ENCODE peak calls at places on chromosome 10, in ten cellular contexts. One of them, this sample, is unnamed. For H3K4me1 and H3K27me3, the result is how much of the 10 kb centered on the place peaks cover.

GRCh38 chr10:79155301-79156081 is 86.7 kb downstream of the ZMIZ1 start:
- DNase-seq in breast epithelium: no peak
- DNase-seq in neural progenitor cell: no peak
- DNase-seq in GM23248: peak
- DNase-seq in fibroblast of lung: peak
- DNase-seq in heart left ventricle: no peak
- DNase-seq in tibial artery: peak
- DNase-seq in left lung: no peak
- DNase-seq in mesendoderm: peak
- DNase-seq in HCT116: no peak
- DNase-seq in this sample: peak

GRCh38 chr10:75035975-75036708 is 75.3 kb upstream of the SAMD8 start:
- DNase-seq in GM23248: peak
- DNase-seq in fibroblast of lung: peak
- DNase-seq in neural progenitor cell: no peak
- DNase-seq in left lung: no peak
- DNase-seq in mesendoderm: no peak
- DNase-seq in tibial artery: no peak
- DNase-seq in heart left ventricle: no peak
- DNase-seq in breast epithelium: no peak
- DNase-seq in HCT116: no peak
- DNase-seq in this sample: no peak

GRCh38 chr10:101032637-101033201 is 1.7 kb downstream of the SFXN3 start:
- DNase-seq in HCT116: peak
- DNase-seq in mesendoderm: peak
- DNase-seq in breast epithelium: no peak
- DNase-seq in fibroblast of lung: peak
- DNase-seq in tibial artery: peak
- DNase-seq in left lung: peak
- DNase-seq in GM23248: peak
- DNase-seq in heart left ventricle: peak
- DNase-seq in neural progenitor cell: peak
- DNase-seq in this sample: peak

GRCh38 chr10:113610636-113611601 is 52.9 kb downstream of the NRAP start:
- DNase-seq in neural progenitor cell: peak
- DNase-seq in heart left ventricle: no peak
- DNase-seq in fibroblast of lung: no peak
- DNase-seq in HCT116: no peak
- DNase-seq in mesendoderm: peak
- DNase-seq in left lung: no peak
- DNase-seq in GM23248: no peak
- DNase-seq in breast epithelium: no peak
- DNase-seq in tibial artery: no peak
- DNase-seq in this sample: no peak

GRCh38 chr10:131640045-131640644 is 260.7 kb upstream of the PPP2R2D start:
- DNase-seq in GM23248: no peak
- DNase-seq in heart left ventricle: no peak
- DNase-seq in neural progenitor cell: no peak
- DNase-seq in mesendoderm: no peak
- DNase-seq in fibroblast of lung: no peak
- DNase-seq in HCT116: no peak
- DNase-seq in left lung: no peak
- DNase-seq in tibial artery: no peak
- DNase-seq in breast epithelium: no peak
- DNase-seq in this sample: no peak

GRCh38 chr10:49571419-49571818 is 32.5 kb upstream of the ERCC6 start:
- DNase-seq in tibial artery: no peak
- DNase-seq in breast epithelium: no peak
- DNase-seq in left lung: no peak
- DNase-seq in HCT116: no peak
- DNase-seq in GM23248: peak
- DNase-seq in fibroblast of lung: peak
- DNase-seq in heart left ventricle: no peak
- DNase-seq in neural progenitor cell: no peak
- DNase-seq in mesendoderm: no peak
- DNase-seq in this sample: no peak

GRCh38 chr10:132878730-132879407 is 63.5 kb downstream of the CFAP46 start:
- DNase-seq in neural progenitor cell: no peak
- DNase-seq in tibial artery: no peak
- DNase-seq in fibroblast of lung: no peak
- DNase-seq in breast epithelium: peak
- DNase-seq in mesendoderm: no peak
- DNase-seq in left lung: peak
- DNase-seq in GM23248: no peak
- DNase-seq in HCT116: no peak
- DNase-seq in heart left ventricle: no peak
- DNase-seq in this sample: peak

GRCh38 chr10:66836057-66836456 is 89.8 kb upstream of the LRRTM3 start:
- DNase-seq in heart left ventricle: no peak
- DNase-seq in neural progenitor cell: no peak
- DNase-seq in left lung: no peak
- DNase-seq in fibroblast of lung: peak
- DNase-seq in GM23248: peak
- DNase-seq in HCT116: no peak
- DNase-seq in mesendoderm: peak
- DNase-seq in breast epithelium: no peak
- DNase-seq in tibial artery: no peak
- DNase-seq in this sample: no peak

GRCh38 chr10:46104071-46104585 is 58.1 kb upstream of the MSMB start:
- DNase-seq in breast epithelium: no peak
- DNase-seq in neural progenitor cell: no peak
- DNase-seq in mesendoderm: no peak
- DNase-seq in fibroblast of lung: no peak
- DNase-seq in left lung: no peak
- DNase-seq in tibial artery: no peak
- DNase-seq in heart left ventricle: no peak
- DNase-seq in GM23248: no peak
- DNase-seq in HCT116: no peak
- DNase-seq in this sample: no peak

GRCh38 chr10:13977861-13978843 is 352.6 kb downstream of the FRMD4A start:
- DNase-seq in HCT116: no peak
- DNase-seq in neural progenitor cell: no peak
- DNase-seq in breast epithelium: no peak
- DNase-seq in heart left ventricle: no peak
- DNase-seq in tibial artery: no peak
- DNase-seq in left lung: no peak
- DNase-seq in GM23248: peak
- DNase-seq in mesendoderm: no peak
- DNase-seq in fibroblast of lung: peak
- DNase-seq in this sample: no peak

GRCh38 chr10:124125305-124126116 is 32.1 kb upstream of the CHST15 start:
- DNase-seq in heart left ventricle: no peak
- DNase-seq in breast epithelium: no peak
- DNase-seq in fibroblast of lung: no peak
- DNase-seq in GM23248: peak
- DNase-seq in tibial artery: no peak
- DNase-seq in neural progenitor cell: peak
- DNase-seq in left lung: no peak
- DNase-seq in mesendoderm: peak
- DNase-seq in HCT116: peak
- DNase-seq in this sample: peak

GRCh38 chr10:93672890-93673289 is 29.5 kb downstream of the FRA10AC1 start:
- DNase-seq in left lung: no peak
- DNase-seq in mesendoderm: no peak
- DNase-seq in GM23248: no peak
- DNase-seq in tibial artery: no peak
- DNase-seq in fibroblast of lung: no peak
- DNase-seq in breast epithelium: no peak
- DNase-seq in neural progenitor cell: no peak
- DNase-seq in heart left ventricle: no peak
- DNase-seq in HCT116: no peak
- DNase-seq in this sample: no peak

GRCh38 chr10:78979938-78980337 is 88.8 kb upstream of the ZMIZ1 start:
- DNase-seq in tibial artery: no peak
- DNase-seq in fibroblast of lung: no peak
- DNase-seq in heart left ventricle: no peak
- DNase-seq in neural progenitor cell: no peak
- DNase-seq in breast epithelium: no peak
- DNase-seq in left lung: no peak
- DNase-seq in HCT116: no peak
- DNase-seq in mesendoderm: no peak
- DNase-seq in GM23248: no peak
- DNase-seq in this sample: no peak

DNA sequence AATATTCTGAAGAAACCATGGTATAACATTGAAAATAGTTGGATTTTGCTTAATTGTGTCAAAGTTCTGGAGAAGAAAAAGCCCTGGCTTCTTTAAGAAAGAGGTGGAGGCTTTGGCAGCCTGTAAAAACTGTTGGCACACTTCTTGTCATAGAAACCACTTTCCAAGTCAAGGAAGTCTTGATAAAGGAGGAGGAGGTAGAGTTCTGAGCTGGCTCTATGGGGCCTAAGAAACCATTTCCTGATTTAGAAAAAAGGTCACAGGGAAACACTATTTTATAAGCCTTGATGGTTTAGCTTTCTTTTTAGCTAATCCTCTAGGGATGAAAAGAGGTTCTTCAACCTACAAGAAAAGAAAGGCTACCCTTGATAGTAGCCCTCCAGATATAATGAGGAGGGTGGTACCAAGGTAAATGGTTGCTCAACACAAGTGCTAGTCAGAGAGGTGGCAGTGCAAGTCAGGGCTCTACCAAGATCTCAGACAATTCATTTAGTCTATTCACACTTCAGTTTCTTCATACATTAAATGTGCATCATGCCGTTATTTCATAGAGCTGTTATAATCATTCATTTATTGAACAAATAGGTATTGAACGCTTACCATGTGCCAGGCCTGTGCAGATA is 346.9 kb downstream of the RNLS start:
- DNase-seq in heart left ventricle: no peak
- DNase-seq in fibroblast of lung: no peak
- DNase-seq in breast epithelium: no peak
- DNase-seq in mesendoderm: no peak
- DNase-seq in tibial artery: no peak
- DNase-seq in left lung: no peak
- DNase-seq in HCT116: no peak
- DNase-seq in neural progenitor cell: no peak
- DNase-seq in GM23248: no peak
- DNase-seq in this sample: no peak
- H3K4me1 ChIP-seq in heart left ventricle: half or more
- H3K4me1 ChIP-seq in fibroblast of lung: under half
- H3K4me1 ChIP-seq in breast epithelium: under half
- H3K4me1 ChIP-seq in mesendoderm: under half
- H3K4me1 ChIP-seq in tibial artery: under half
- H3K4me1 ChIP-seq in left lung: under half
- H3K4me1 ChIP-seq in HCT116: under half
- H3K4me1 ChIP-seq in neural progenitor cell: under half
- H3K4me1 ChIP-seq in GM23248: under half
- H3K4me1 ChIP-seq in this sample: under half

GRCh38 chr10:30378607-30379006 is 29.5 kb upstream of the MTPAP start:
- DNase-seq in HCT116: no peak
- DNase-seq in heart left ventricle: no peak
- DNase-seq in breast epithelium: no peak
- DNase-seq in GM23248: no peak
- DNase-seq in tibial artery: no peak
- DNase-seq in mesendoderm: peak
- DNase-seq in left lung: no peak
- DNase-seq in fibroblast of lung: no peak
- DNase-seq in neural progenitor cell: no peak
- DNase-seq in this sample: no peak
- H3K4me3 ChIP-seq in HCT116: no peak
- H3K4me3 ChIP-seq in heart left ventricle: no peak
- H3K4me3 ChIP-seq in breast epithelium: no peak
- H3K4me3 ChIP-seq in GM23248: no peak
- H3K4me3 ChIP-seq in tibial artery: no peak
- H3K4me3 ChIP-seq in mesendoderm: no peak
- H3K4me3 ChIP-seq in left lung: no peak
- H3K4me3 ChIP-seq in fibroblast of lung: no peak
- H3K4me3 ChIP-seq in neural progenitor cell: no peak
- H3K4me3 ChIP-seq in this sample: no peak

GRCh38 chr10:98010939-98011685 is 19.3 kb downstream of the CRTAC1 start:
- DNase-seq in neural progenitor cell: no peak
- DNase-seq in GM23248: no peak
- DNase-seq in HCT116: no peak
- DNase-seq in tibial artery: no peak
- DNase-seq in mesendoderm: no peak
- DNase-seq in left lung: no peak
- DNase-seq in fibroblast of lung: no peak
- DNase-seq in breast epithelium: no peak
- DNase-seq in heart left ventricle: no peak
- DNase-seq in this sample: no peak
- H3K27me3 ChIP-seq in neural progenitor cell: under half
- H3K27me3 ChIP-seq in GM23248: under half
- H3K27me3 ChIP-seq in HCT116: half or more
- H3K27me3 ChIP-seq in tibial artery: under half
- H3K27me3 ChIP-seq in mesendoderm: under half
- H3K27me3 ChIP-seq in left lung: under half
- H3K27me3 ChIP-seq in fibroblast of lung: under half
- H3K27me3 ChIP-seq in breast epithelium: under half
- H3K27me3 ChIP-seq in heart left ventricle: under half
- H3K27me3 ChIP-seq in this sample: under half

GRCh38 chr10:71132321-71132810 is 80.0 kb upstream of the UNC5B start:
- DNase-seq in HCT116: no peak
- DNase-seq in fibroblast of lung: no peak
- DNase-seq in tibial artery: no peak
- DNase-seq in left lung: no peak
- DNase-seq in GM23248: no peak
- DNase-seq in heart left ventricle: no peak
- DNase-seq in breast epithelium: no peak
- DNase-seq in neural progenitor cell: no peak
- DNase-seq in mesendoderm: no peak
- DNase-seq in this sample: no peak

GRCh38 chr10:71133710-71134686 is 78.4 kb upstream of the UNC5B start:
- DNase-seq in mesendoderm: no peak
- DNase-seq in heart left ventricle: no peak
- DNase-seq in left lung: no peak
- DNase-seq in neural progenitor cell: no peak
- DNase-seq in HCT116: no peak
- DNase-seq in breast epithelium: no peak
- DNase-seq in fibroblast of lung: no peak
- DNase-seq in tibial artery: no peak
- DNase-seq in GM23248: no peak
- DNase-seq in this sample: no peak

GRCh38 chr10:71128311-71129010 is 83.9 kb upstream of the UNC5B start:
- DNase-seq in heart left ventricle: peak
- DNase-seq in GM23248: peak
- DNase-seq in breast epithelium: no peak
- DNase-seq in neural progenitor cell: no peak
- DNase-seq in tibial artery: peak
- DNase-seq in HCT116: no peak
- DNase-seq in left lung: no peak
- DNase-seq in fibroblast of lung: no peak
- DNase-seq in mesendoderm: no peak
- DNase-seq in this sample: no peak

GRCh38 chr10:71131508-71132088 is 80.8 kb upstream of the UNC5B start:
- DNase-seq in left lung: no peak
- DNase-seq in breast epithelium: no peak
- DNase-seq in neural progenitor cell: no peak
- DNase-seq in heart left ventricle: no peak
- DNase-seq in mesendoderm: no peak
- DNase-seq in fibroblast of lung: no peak
- DNase-seq in GM23248: no peak
- DNase-seq in HCT116: no peak
- DNase-seq in tibial artery: no peak
- DNase-seq in this sample: no peak

DNA sequence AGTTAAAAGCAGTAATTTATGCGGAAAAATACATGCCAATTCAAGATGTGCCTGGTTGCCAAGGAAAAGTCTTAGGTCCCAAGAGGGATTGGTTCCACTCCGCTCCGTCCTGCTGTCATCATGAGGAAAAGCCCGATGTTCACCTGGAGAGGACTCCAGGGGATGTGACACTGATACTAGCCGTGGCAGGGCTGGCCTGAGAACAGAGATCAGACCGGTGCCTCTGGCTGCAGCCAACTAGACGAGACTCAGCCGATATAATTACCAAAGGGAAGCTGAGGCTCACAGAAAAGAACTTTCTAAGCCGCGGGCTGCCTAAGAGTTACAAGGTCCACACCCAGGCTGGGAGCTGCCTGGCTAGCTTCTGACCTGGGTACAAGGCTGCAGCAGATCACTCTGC is 81.3 kb upstream of the UNC5B start:
- DNase-seq in HCT116: no peak
- DNase-seq in neural progenitor cell: no peak
- DNase-seq in breast epithelium: no peak
- DNase-seq in GM23248: no peak
- DNase-seq in left lung: no peak
- DNase-seq in mesendoderm: no peak
- DNase-seq in tibial artery: no peak
- DNase-seq in fibroblast of lung: no peak
- DNase-seq in heart left ventricle: no peak
- DNase-seq in this sample: no peak
- H3K4me1 ChIP-seq in HCT116: under half
- H3K4me1 ChIP-seq in neural progenitor cell: under half
- H3K4me1 ChIP-seq in breast epithelium: under half
- H3K4me1 ChIP-seq in GM23248: under half
- H3K4me1 ChIP-seq in left lung: under half
- H3K4me1 ChIP-seq in mesendoderm: under half
- H3K4me1 ChIP-seq in tibial artery: under half
- H3K4me1 ChIP-seq in fibroblast of lung: under half
- H3K4me1 ChIP-seq in heart left ventricle: under half
- H3K4me1 ChIP-seq in this sample: under half

This sample was measured in aorta.